ENCODE peak calls at places on chromosomes 11 and 22, in four cellular contexts. One of them, this sample, is unnamed.

GRCh38 chr11:78350646-78351165 is 66.9 kb downstream of the GAB2 start:
- DNase-seq in CD8-positive, alpha-beta T cell: no peak
- DNase-seq in cardiac muscle cell: no peak
- DNase-seq in endothelial cell of umbilical vein: peak; percentile 57
- DNase-seq in this sample: peak; percentile 58

GRCh38 chr11:90250970-90251369 is 28.1 kb upstream of the CHORDC1 start:
- DNase-seq in CD8-positive, alpha-beta T cell: no peak
- DNase-seq in cardiac muscle cell: no peak
- DNase-seq in endothelial cell of umbilical vein: peak; percentile 65
- DNase-seq in this sample: no peak

GRCh38 chr11:93972790-93973189 is 48.4 kb upstream of the HEPHL1 start:
- DNase-seq in CD8-positive, alpha-beta T cell: no peak
- DNase-seq in endothelial cell of umbilical vein: no peak
- DNase-seq in cardiac muscle cell: no peak
- DNase-seq in this sample: no peak

GRCh38 chr11:102302241-102302640 is 15.0 kb upstream of the BIRC3 start:
- DNase-seq in cardiac muscle cell: no peak
- DNase-seq in CD8-positive, alpha-beta T cell: no peak
- DNase-seq in endothelial cell of umbilical vein: no peak
- DNase-seq in this sample: no peak

GRCh38 chr22:39343259-39344045 is 6.3 kb upstream of the SYNGR1 start:
- DNase-seq in CD8-positive, alpha-beta T cell: peak; percentile 63
- DNase-seq in endothelial cell of umbilical vein: peak; percentile 53
- DNase-seq in cardiac muscle cell: peak; percentile 81
- DNase-seq in this sample: no peak

GRCh38 chr11:118180300-118180703 is 3.9 kb upstream of the SCN2B start:
- DNase-seq in endothelial cell of umbilical vein: no peak
- DNase-seq in cardiac muscle cell: peak; percentile 81
- DNase-seq in CD8-positive, alpha-beta T cell: no peak
- DNase-seq in this sample: peak; percentile 83

GRCh38 chr22:39003165-39003638 is 10.9 kb upstream of the APOBEC3C start:
- DNase-seq in CD8-positive, alpha-beta T cell: peak; percentile 76
- DNase-seq in endothelial cell of umbilical vein: peak; percentile 83
- DNase-seq in cardiac muscle cell: peak; percentile 77
- DNase-seq in this sample: peak; percentile 69

GRCh38 chr22:41801886-41802285 is 1.4 kb downstream of the CCDC134 start:
- DNase-seq in cardiac muscle cell: no peak
- DNase-seq in CD8-positive, alpha-beta T cell: no peak
- DNase-seq in endothelial cell of umbilical vein: no peak
- DNase-seq in this sample: no peak

GRCh38 chr11:78961186-78961782 is 386.6 kb upstream of the NARS2 start:
- DNase-seq in cardiac muscle cell: no peak
- DNase-seq in CD8-positive, alpha-beta T cell: no peak
- DNase-seq in endothelial cell of umbilical vein: peak; percentile 29
- DNase-seq in this sample: no peak

GRCh38 chr11:16598906-16599305 is 139.5 kb upstream of the C11orf58 start:
- DNase-seq in endothelial cell of umbilical vein: no peak
- DNase-seq in cardiac muscle cell: no peak
- DNase-seq in CD8-positive, alpha-beta T cell: no peak
- DNase-seq in this sample: no peak

GRCh38 chr11:68338041-68338800 is 25.8 kb downstream of the LRP5 start:
- DNase-seq in endothelial cell of umbilical vein: no peak
- DNase-seq in cardiac muscle cell: no peak
- DNase-seq in CD8-positive, alpha-beta T cell: no peak
- DNase-seq in this sample: no peak

GRCh38 chr11:1458340-1459218 is 28.0 kb downstream of the MOB2 start:
- DNase-seq in endothelial cell of umbilical vein: no peak
- DNase-seq in cardiac muscle cell: peak; percentile 73
- DNase-seq in CD8-positive, alpha-beta T cell: no peak
- DNase-seq in this sample: peak; percentile 49

GRCh38 chr11:28526406-28526751 is 418.2 kb downstream of the METTL15 start:
- DNase-seq in CD8-positive, alpha-beta T cell: no peak
- DNase-seq in cardiac muscle cell: no peak
- DNase-seq in endothelial cell of umbilical vein: no peak
- DNase-seq in this sample: no peak

GRCh38 chr11:75796091-75796435 is 18.9 kb upstream of the UVRAG start:
- DNase-seq in endothelial cell of umbilical vein: no peak
- DNase-seq in cardiac muscle cell: no peak
- DNase-seq in CD8-positive, alpha-beta T cell: no peak
- DNase-seq in this sample: no peak

GRCh38 chr11:77705195-77705876 is 67.7 kb upstream of the CLNS1A start:
- DNase-seq in endothelial cell of umbilical vein: peak; percentile 5
- DNase-seq in cardiac muscle cell: no peak
- DNase-seq in CD8-positive, alpha-beta T cell: no peak
- DNase-seq in this sample: no peak

GRCh38 chr11:73237471-73238290 is 19.6 kb downstream of the P2RY2 start:
- DNase-seq in CD8-positive, alpha-beta T cell: no peak
- DNase-seq in endothelial cell of umbilical vein: peak; percentile 30
- DNase-seq in cardiac muscle cell: no peak
- DNase-seq in this sample: peak; percentile 69

GRCh38 chr22:22422629-22423112 is 85.9 kb downstream of the ZNF280B start:
- DNase-seq in CD8-positive, alpha-beta T cell: peak; percentile 67
- DNase-seq in endothelial cell of umbilical vein: peak; percentile 58
- DNase-seq in cardiac muscle cell: no peak
- DNase-seq in this sample: peak; percentile 32

GRCh38 chr22:24161909-24162308 is 19.4 kb upstream of the SUSD2 start:
- DNase-seq in cardiac muscle cell: no peak
- DNase-seq in CD8-positive, alpha-beta T cell: no peak
- DNase-seq in endothelial cell of umbilical vein: no peak
- DNase-seq in this sample: no peak

GRCh38 chr22:23305922-23306374 is 125.6 kb downstream of the BCR start:
- DNase-seq in cardiac muscle cell: no peak
- DNase-seq in endothelial cell of umbilical vein: peak; percentile 96
- DNase-seq in CD8-positive, alpha-beta T cell: no peak
- DNase-seq in this sample: peak; percentile 78

GRCh38 chr11:10225553-10225952 is 68.5 kb downstream of the SBF2 start:
- DNase-seq in cardiac muscle cell: no peak
- DNase-seq in endothelial cell of umbilical vein: no peak
- DNase-seq in CD8-positive, alpha-beta T cell: no peak
- DNase-seq in this sample: no peak

GRCh38 chr22:28181332-28181731 is 262.3 kb upstream of the PITPNB start:
- DNase-seq in cardiac muscle cell: no peak
- DNase-seq in endothelial cell of umbilical vein: peak; percentile 26
- DNase-seq in CD8-positive, alpha-beta T cell: no peak
- DNase-seq in this sample: no peak

GRCh38 chr22:27223317-27224177 is 566.2 kb downstream of the MIAT start:
- DNase-seq in endothelial cell of umbilical vein: no peak
- DNase-seq in cardiac muscle cell: no peak
- DNase-seq in CD8-positive, alpha-beta T cell: no peak
- DNase-seq in this sample: no peak

GRCh38 chr11:1195690-1196515 is 27.0 kb upstream of the MUC5B start:
- DNase-seq in endothelial cell of umbilical vein: no peak
- DNase-seq in cardiac muscle cell: no peak
- DNase-seq in CD8-positive, alpha-beta T cell: no peak
- DNase-seq in this sample: peak; percentile 2

GRCh38 chr11:10298342-10298741 is 4.3 kb upstream of the SBF2 start:
- DNase-seq in cardiac muscle cell: peak; percentile 32
- DNase-seq in endothelial cell of umbilical vein: no peak
- DNase-seq in CD8-positive, alpha-beta T cell: peak; percentile 45
- DNase-seq in this sample: no peak

GRCh38 chr11:105790841-105791240 is 181.0 kb downstream of the GRIA4 start:
- DNase-seq in cardiac muscle cell: no peak
- DNase-seq in endothelial cell of umbilical vein: no peak
- DNase-seq in CD8-positive, alpha-beta T cell: no peak
- DNase-seq in this sample: no peak

GRCh38 chr11:62602141-62603071 is 741 bp upstream of the MTA2 start:
- DNase-seq in cardiac muscle cell: peak; percentile 72
- DNase-seq in endothelial cell of umbilical vein: no peak
- DNase-seq in CD8-positive, alpha-beta T cell: no peak
- DNase-seq in this sample: peak; percentile 75

GRCh38 chr11:44271286-44271685 is 38.7 kb downstream of the ALX4 start:
- DNase-seq in CD8-positive, alpha-beta T cell: no peak
- DNase-seq in endothelial cell of umbilical vein: no peak
- DNase-seq in cardiac muscle cell: no peak
- DNase-seq in this sample: no peak

GRCh38 chr11:95585071-95585751 is 204.4 kb downstream of the FAM76B start:
- DNase-seq in CD8-positive, alpha-beta T cell: no peak
- DNase-seq in cardiac muscle cell: no peak
- DNase-seq in endothelial cell of umbilical vein: no peak
- DNase-seq in this sample: no peak

GRCh38 chr11:11148598-11148997 is 204.5 kb downstream of the CSNK2A3 start:
- DNase-seq in CD8-positive, alpha-beta T cell: no peak
- DNase-seq in cardiac muscle cell: no peak
- DNase-seq in endothelial cell of umbilical vein: no peak
- DNase-seq in this sample: no peak

GRCh38 chr11:96827164-96827563 is 437.4 kb downstream of the JRKL start:
- DNase-seq in CD8-positive, alpha-beta T cell: no peak
- DNase-seq in endothelial cell of umbilical vein: no peak
- DNase-seq in cardiac muscle cell: peak; percentile 61
- DNase-seq in this sample: no peak

GRCh38 chr11:125214466-125215204 is 50.1 kb downstream of the PKNOX2 start:
- DNase-seq in cardiac muscle cell: peak; percentile 21
- DNase-seq in CD8-positive, alpha-beta T cell: no peak
- DNase-seq in endothelial cell of umbilical vein: peak; percentile 87
- DNase-seq in this sample: peak; percentile 72

GRCh38 chr11:19079643-19080440 is 19.3 kb upstream of the MRGPRX2 start:
- DNase-seq in CD8-positive, alpha-beta T cell: no peak
- DNase-seq in endothelial cell of umbilical vein: peak; percentile 89
- DNase-seq in cardiac muscle cell: no peak
- DNase-seq in this sample: no peak
- H3K4me1 ChIP-seq in CD8-positive, alpha-beta T cell: no peaks in the 10 kb centered on the region
- H3K4me1 ChIP-seq in endothelial cell of umbilical vein: peaks cover 45% of the 10 kb centered on the region
- H3K4me1 ChIP-seq in cardiac muscle cell: peaks cover 9% of the 10 kb centered on the region
- H3K4me1 ChIP-seq in this sample: peaks cover 4% of the 10 kb centered on the region

GRCh38 chr11:66692871-66693331 is 15.2 kb upstream of the RBM4B start:
- DNase-seq in CD8-positive, alpha-beta T cell: no peak
- DNase-seq in cardiac muscle cell: no peak
- DNase-seq in endothelial cell of umbilical vein: no peak
- DNase-seq in this sample: no peak
- H3K36me3 ChIP-seq in CD8-positive, alpha-beta T cell: no peaks in the 10 kb centered on the region
- H3K36me3 ChIP-seq in cardiac muscle cell: no peaks in the 10 kb centered on the region
- H3K36me3 ChIP-seq in endothelial cell of umbilical vein: no peaks in the 10 kb centered on the region
- H3K36me3 ChIP-seq in this sample: no peaks in the 10 kb centered on the region

GRCh38 chr11:30128269-30128932 is 102.4 kb upstream of the FSHB start:
- DNase-seq in CD8-positive, alpha-beta T cell: no peak
- DNase-seq in endothelial cell of umbilical vein: peak; percentile 31
- DNase-seq in cardiac muscle cell: peak; percentile 56
- DNase-seq in this sample: peak; percentile 5

GRCh38 chr11:30133308-30133707 is 97.5 kb upstream of the FSHB start:
- DNase-seq in cardiac muscle cell: no peak
- DNase-seq in endothelial cell of umbilical vein: no peak
- DNase-seq in CD8-positive, alpha-beta T cell: no peak
- DNase-seq in this sample: no peak

DNA sequence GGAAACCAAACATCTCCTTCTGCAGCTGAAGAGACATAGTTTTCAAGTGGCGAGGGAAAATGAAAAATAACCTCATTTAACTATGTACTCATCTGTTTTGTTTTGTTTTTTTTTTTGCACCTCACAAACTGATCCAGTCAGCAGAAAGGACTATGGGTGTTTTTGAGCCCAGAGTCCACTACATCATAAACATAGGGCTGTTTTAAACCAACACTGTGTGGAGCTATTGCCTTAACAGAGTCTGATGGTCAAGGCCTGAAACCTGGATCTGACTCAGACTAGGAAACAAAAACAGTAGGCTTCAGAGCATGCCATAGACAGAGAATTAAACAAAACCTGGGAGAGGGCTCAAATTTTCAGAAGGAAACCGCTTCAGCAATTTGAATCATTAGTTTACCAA is 99.3 kb upstream of the FSHB start:
- DNase-seq in endothelial cell of umbilical vein: no peak
- DNase-seq in cardiac muscle cell: peak; percentile 28
- DNase-seq in CD8-positive, alpha-beta T cell: no peak
- DNase-seq in this sample: no peak
- TF ChIP-seq CTCF in endothelial cell of umbilical vein: no peak
- TF ChIP-seq CTCF in cardiac muscle cell: no peak
- TF ChIP-seq CTCF in CD8-positive, alpha-beta T cell: no peak
- TF ChIP-seq CTCF in this sample: no peak

DNA sequence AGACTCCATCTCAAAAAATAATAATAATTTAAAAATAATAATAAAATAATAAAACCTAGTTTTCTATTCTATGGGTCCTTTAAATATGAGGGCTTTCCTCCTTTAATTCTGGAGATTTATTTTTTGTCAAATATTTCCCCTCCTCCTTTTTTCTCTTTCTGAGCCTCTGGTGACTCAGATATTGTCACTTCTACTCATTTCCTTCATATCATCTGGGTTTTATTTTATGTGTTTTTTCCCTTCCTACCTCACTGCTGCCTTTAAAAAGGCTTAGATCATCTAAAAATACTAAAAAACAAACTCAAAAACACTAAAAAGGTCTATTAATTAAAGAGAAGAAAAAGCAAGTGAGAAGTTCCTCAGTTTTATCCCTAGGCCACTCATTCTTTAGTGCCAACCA is 138.9 kb downstream of the SPON1 start:
- DNase-seq in CD8-positive, alpha-beta T cell: no peak
- DNase-seq in cardiac muscle cell: no peak
- DNase-seq in endothelial cell of umbilical vein: no peak
- DNase-seq in this sample: no peak
- H3K4me1 ChIP-seq in CD8-positive, alpha-beta T cell: no peaks in the 10 kb centered on the region
- H3K4me1 ChIP-seq in cardiac muscle cell: no peaks in the 10 kb centered on the region
- H3K4me1 ChIP-seq in endothelial cell of umbilical vein: no peaks in the 10 kb centered on the region
- H3K4me1 ChIP-seq in this sample: no peaks in the 10 kb centered on the region

DNA sequence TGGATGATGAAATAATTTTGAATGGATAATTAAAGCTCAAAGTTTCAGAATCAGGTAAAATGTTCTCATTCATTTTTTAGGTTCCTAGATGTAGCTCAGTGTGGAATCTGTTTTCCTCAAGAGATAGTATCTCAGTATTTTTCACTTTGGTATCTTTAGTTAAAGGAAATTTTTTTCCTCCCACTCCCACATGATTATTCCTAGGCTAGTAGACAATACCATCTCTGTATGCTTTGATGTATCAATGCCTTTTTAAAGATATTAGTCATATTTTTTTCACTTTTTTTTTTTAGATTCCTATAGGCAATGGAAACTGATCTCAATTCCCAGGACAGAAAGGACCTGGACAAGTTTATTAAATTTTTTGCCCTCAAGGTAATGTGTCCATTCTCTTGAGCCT is 26.6 kb downstream of the ATG13 start:
- DNase-seq in cardiac muscle cell: no peak
- DNase-seq in CD8-positive, alpha-beta T cell: no peak
- DNase-seq in endothelial cell of umbilical vein: no peak
- DNase-seq in this sample: no peak
- H3K36me3 ChIP-seq in cardiac muscle cell: peaks cover 16% of the 10 kb centered on the region
- H3K36me3 ChIP-seq in CD8-positive, alpha-beta T cell: peaks cover 15% of the 10 kb centered on the region
- H3K36me3 ChIP-seq in endothelial cell of umbilical vein: no peaks in the 10 kb centered on the region
- H3K36me3 ChIP-seq in this sample: peaks cover 31% of the 10 kb centered on the region

GRCh38 chr11:42595856-42596255 is 715.9 kb upstream of the API5 start:
- DNase-seq in CD8-positive, alpha-beta T cell: no peak
- DNase-seq in endothelial cell of umbilical vein: no peak
- DNase-seq in cardiac muscle cell: no peak
- DNase-seq in this sample: no peak
- TF ChIP-seq CTCF in CD8-positive, alpha-beta T cell: no peak
- TF ChIP-seq CTCF in endothelial cell of umbilical vein: no peak
- TF ChIP-seq CTCF in cardiac muscle cell: no peak
- TF ChIP-seq CTCF in this sample: no peak

This sample was measured in heart right ventricle.